ENCODE peak calls at places on chromosome 12, in seven cellular contexts. P is dorsolateral prefrontal cortex, T is LoVo, A is ELF-1, N is SIG-M5, J is NCI-H1092, B is body of pancreas. H is an unnamed sample.
A peak's percentile ranks its signal among the peaks of the same experiment; 100 is the strongest.

GRCh38 chr12:122687091-122687490 is 16.1 kb downstream of the HCAR2 start:
- DNase-seq in P (no peak), T (peak; percentile 29), A (no peak), N (no peak), J (no peak), B (no peak), H (no peak)

GRCh38 chr12:32087301-32087700 is 19.3 kb upstream of the BICD1 start:
- DNase-seq in P (no peak), T (no peak), A (no peak), N (no peak), J (no peak), B (no peak), H (no peak)

GRCh38 chr12:49347307-49348237 is 884 bp downstream of the DNAJC22 start:
- DNase-seq in P (peak; percentile 92), T (peak; percentile 99), A (peak; percentile 88), N (no peak), J (peak; percentile 17), B (peak; percentile 95), H (peak; percentile 82)

GRCh38 chr12:124484526-124484953 is 82.9 kb downstream of the NCOR2 start:
- DNase-seq in P (no peak), T (no peak), A (no peak), N (no peak), J (no peak), B (no peak), H (no peak)

GRCh38 chr12:90390947-90391346 is 564.0 kb downstream of the CCER1 start:
- DNase-seq in P (no peak), T (peak; percentile 56), A (no peak), N (no peak), J (no peak), B (no peak), H (no peak)

GRCh38 chr12:127582074-127582473 is 684.9 kb upstream of the TMEM132C start:
- DNase-seq in P (no peak), T (no peak), A (no peak), N (no peak), J (no peak), B (no peak), H (no peak)

GRCh38 chr12:116194935-116195431 is 82.5 kb downstream of the MED13L start:
- DNase-seq in P (no peak), T (no peak), A (peak; percentile 31), N (no peak), J (no peak), B (no peak), H (no peak)

GRCh38 chr12:132189378-132190011 is 45.2 kb downstream of the NOC4L start:
- DNase-seq in P (peak; percentile 77), T (peak; percentile 97), A (peak; percentile 59), N (peak; percentile 79), J (no peak), B (peak; percentile 88), H (peak; percentile 58)

GRCh38 chr12:7937867-7938506 is 2.0 kb upstream of the SLC2A3 start:
- DNase-seq in P (no peak), T (no peak), A (no peak), N (no peak), J (peak; percentile 41), B (no peak), H (no peak)

GRCh38 chr12:132172619-132173018 is 28.4 kb downstream of the NOC4L start:
- DNase-seq in P (no peak), T (no peak), A (no peak), N (no peak), J (no peak), B (no peak), H (no peak)

GRCh38 chr12:6605425-6606330 is 1.5 kb downstream of the CHD4 start:
- DNase-seq in P (peak; percentile 51), T (no peak), A (peak; percentile 52), N (no peak), J (no peak), B (peak; percentile 31), H (peak; percentile 49)

GRCh38 chr12:116803018-116803736 is 65.1 kb downstream of the RNFT2 start:
- DNase-seq in P (no peak), T (no peak), A (no peak), N (no peak), J (no peak), B (no peak), H (no peak)

GRCh38 chr12:49619286-49619685 is 4.1 kb upstream of the PRPF40B start:
- DNase-seq in P (no peak), T (no peak), A (no peak), N (no peak), J (no peak), B (no peak), H (no peak)

GRCh38 chr12:88833641-88834116 is 253.4 kb upstream of the KITLG start:
- DNase-seq in P (no peak), T (no peak), A (no peak), N (no peak), J (no peak), B (no peak), H (no peak)

GRCh38 chr12:18320036-18320617 is 58.8 kb downstream of the PIK3C2G start:
- DNase-seq in P (no peak), T (peak; percentile 56), A (peak; percentile 32), N (no peak), J (peak; percentile 2), B (peak; percentile 34), H (no peak)

GRCh38 chr12:6554168-6554989 is 1.5 kb downstream of the IFFO1 start:
- DNase-seq in P (no peak), T (peak; percentile 62), A (peak; percentile 96), N (peak; percentile 36), J (peak; percentile 28), B (peak; percentile 78), H (no peak)

GRCh38 chr12:101793401-101793800 is 37.4 kb downstream of the GNPTAB start:
- DNase-seq in P (no peak), T (no peak), A (no peak), N (no peak), J (no peak), B (no peak), H (no peak)

GRCh38 chr12:117037296-117038022 is 61.8 kb downstream of the TESC start:
- DNase-seq in P (peak; percentile 5), T (no peak), A (no peak), N (no peak), J (no peak), B (no peak), H (no peak)

GRCh38 chr12:89919241-89919906 is 210.7 kb upstream of the ATP2B1 start:
- DNase-seq in P (no peak), T (no peak), A (peak; percentile 25), N (no peak), J (no peak), B (no peak), H (no peak)

GRCh38 chr12:65875635-65876034 is 51.4 kb downstream of the HMGA2 start:
- DNase-seq in P (no peak), T (no peak), A (no peak), N (no peak), J (no peak), B (no peak), H (no peak)

GRCh38 chr12:116916714-116917114 is 6.0 kb downstream of the FBXW8 start:
- DNase-seq in P (no peak), T (peak; percentile 83), A (peak; percentile 55), N (no peak), J (no peak), B (peak; percentile 10), H (no peak)

GRCh38 chr12:91920740-91921139 is 224.9 kb downstream of the BTG1 start:
- DNase-seq in P (no peak), T (no peak), A (no peak), N (no peak), J (no peak), B (no peak), H (no peak)

GRCh38 chr12:109822416-109822815 is 10.8 kb downstream of the TRPV4 start:
- DNase-seq in P (no peak), T (no peak), A (no peak), N (no peak), J (no peak), B (no peak), H (no peak)

GRCh38 chr12:110741795-110742717 is 635 bp downstream of the PPP1CC start:
- DNase-seq in P (no peak), T (peak; percentile 18), A (peak; percentile 40), N (no peak), J (peak; percentile 51), B (no peak), H (peak; percentile 61)

GRCh38 chr12:71731439-71732356 is 23.0 kb upstream of the RAB21 start:
- DNase-seq in P (no peak), T (no peak), A (peak; percentile 50), N (no peak), J (no peak), B (no peak), H (no peak)

GRCh38 chr12:19431407-19432308 is 7.6 kb upstream of the AEBP2 start:
- DNase-seq in P (no peak), T (peak; percentile 24), A (peak; percentile 53), N (no peak), J (no peak), B (no peak), H (no peak)

GRCh38 chr12:66210840-66211239 is 21.8 kb downstream of the IRAK3 start:
- DNase-seq in P (no peak), T (no peak), A (no peak), N (no peak), J (no peak), B (no peak), H (no peak)

GRCh38 chr12:53726342-53726741 is 910 bp downstream of the CALCOCO1 start:
- DNase-seq in P (no peak), T (peak; percentile 44), A (no peak), N (no peak), J (no peak), B (no peak), H (no peak)

GRCh38 chr12:93341409-93342044 is 36.2 kb upstream of the NUDT4 start:
- DNase-seq in P (no peak), T (no peak), A (no peak), N (no peak), J (no peak), B (no peak), H (no peak)

GRCh38 chr12:6355491-6356373 is 13.9 kb upstream of the TNFRSF1A start:
- DNase-seq in P (no peak), T (no peak), A (peak; percentile 62), N (no peak), J (no peak), B (no peak), H (no peak)

GRCh38 chr12:124764870-124765570 is 98.6 kb downstream of the SCARB1 start:
- DNase-seq in P (no peak), T (no peak), A (no peak), N (no peak), J (no peak), B (peak; percentile 55), H (no peak)

GRCh38 chr12:63822352-63822751 is 22.1 kb upstream of the SRGAP1 start:
- DNase-seq in P (no peak), T (no peak), A (no peak), N (no peak), J (no peak), B (no peak), H (no peak)